ENCODE peak calls at places on chromosomes 2 and 18, in six cellular contexts. B is pancreas; F is NCI-H345; W is endothelial cell; S is NCI-H2081; U is stimulated activated naive CD8-positive, alpha-beta T cell treated with anti-CD3 and anti-CD28 coated beads, Interleukin-15, amount 100 ng/mL, for 72 hours. N is an unnamed sample.

GRCh38 chr18:26460449-26461091 is 87.8 kb downstream of the KCTD1 start:
- DNase-seq in B (peak), F (peak), W (no peak), S (peak), U (no peak), N (no peak)

GRCh38 chr2:183229386-183229785 is 105.1 kb downstream of the NUP35 start:
- DNase-seq in B (no peak), F (no peak), W (no peak), S (no peak), U (no peak), N (no peak)

GRCh38 chr2:51795248-51795888 is 763.4 kb upstream of the NRXN1 start:
- DNase-seq in B (no peak), F (peak), W (peak), S (peak), U (no peak), N (no peak)

GRCh38 chr2:57549642-57550102 is 496.9 kb upstream of the VRK2 start:
- DNase-seq in B (no peak), F (no peak), W (no peak), S (peak), U (no peak), N (no peak)

GRCh38 chr2:121480826-121481225 is 49.9 kb upstream of the RNU4ATAC start:
- DNase-seq in B (peak), F (peak), W (no peak), S (peak), U (no peak), N (no peak)

GRCh38 chr2:169221745-169222369 is 140.5 kb downstream of the LRP2 start:
- DNase-seq in B (no peak), F (peak), W (no peak), S (peak), U (no peak), N (no peak)

GRCh38 chr2:9895669-9896068 is 52.4 kb downstream of the TAF1B start:
- DNase-seq in B (no peak), F (no peak), W (no peak), S (no peak), U (no peak), N (no peak)

GRCh38 chr2:99382163-99382562 is 45.0 kb downstream of the EIF5B start:
- DNase-seq in B (no peak), F (no peak), W (no peak), S (no peak), U (no peak), N (no peak)

GRCh38 chr2:58268685-58269084 is 27.6 kb upstream of the FANCL start:
- DNase-seq in B (no peak), F (no peak), W (no peak), S (no peak), U (no peak), N (no peak)

GRCh38 chr2:165008916-165009315 is 53.6 kb upstream of the SLC38A11 start:
- DNase-seq in B (no peak), F (no peak), W (no peak), S (no peak), U (no peak), N (no peak)

GRCh38 chr2:171485116-171485515 is 37.2 kb upstream of the CYBRD1 start:
- DNase-seq in B (no peak), F (no peak), W (no peak), S (no peak), U (no peak), N (no peak)

GRCh38 chr2:217621391-217621801 is 381.4 kb downstream of the TNS1 start:
- DNase-seq in B (no peak), F (no peak), W (no peak), S (no peak), U (no peak), N (no peak)

GRCh38 chr18:7614030-7614429 is 46.9 kb downstream of the PTPRM start:
- DNase-seq in B (no peak), F (no peak), W (no peak), S (no peak), U (no peak), N (no peak)

GRCh38 chr2:241620419-241620769 is 16.6 kb downstream of the THAP4 start:
- DNase-seq in B (no peak), F (no peak), W (no peak), S (no peak), U (peak), N (peak)